ENCODE peak calls at places on chromosomes 3 and 15, in ten cellular contexts. G is body of pancreas, L is lower lobe of right lung, K is A673, R is IMR-90, D is ovary, V is GM23338, I is mammary epithelial cell, J is HCT116, M is astrocyte. W is an unnamed sample. For H3K4me1, the result is how much of the 10 kb centered on the place peaks cover.

GRCh38 chr15:73845507-73845906 is 27.9 kb upstream of the TBC1D21 start:
- DNase-seq in G (no peak), L (no peak), I (no peak), R (no peak), V (no peak), K (no peak), J (no peak), M (no peak), D (no peak), W (no peak)

GRCh38 chr15:51869074-51869425 is 39.6 kb downstream of the TMOD3 start:
- DNase-seq in I (peak), L (no peak), K (peak), R (peak), D (no peak), M (peak), G (no peak), J (peak), V (no peak), W (no peak)

GRCh38 chr3:136162322-136162721 is 33.8 kb downstream of the MSL2 start:
- DNase-seq in M (no peak), I (no peak), V (no peak), K (no peak), R (no peak), G (no peak), J (no peak), D (no peak), L (no peak), W (no peak)

GRCh38 chr15:49987896-49988295 is 131.1 kb downstream of the ATP8B4 start:
- DNase-seq in L (no peak), I (no peak), K (no peak), J (no peak), M (no peak), G (no peak), R (no peak), V (no peak), D (no peak), W (no peak)

GRCh38 chr3:32569540-32570425 is 875 bp downstream of the DYNC1LI1 start:
- DNase-seq in K (peak), I (peak), M (no peak), L (peak), J (no peak), R (peak), G (peak), D (peak), V (peak), W (peak)

GRCh38 chr3:46284981-46285683 is 42.9 kb downstream of the CCR3 start:
- DNase-seq in M (no peak), D (no peak), L (no peak), V (no peak), I (peak), J (no peak), K (no peak), R (no peak), G (no peak), W (no peak)

GRCh38 chr15:23564798-23565394 is 578 bp upstream of the MKRN3 start:
- DNase-seq in I (no peak), M (peak), G (no peak), J (no peak), R (no peak), V (no peak), L (no peak), K (no peak), D (no peak), W (no peak)

GRCh38 chr3:117355566-117355965 is 646.0 kb downstream of the TUSC7 start:
- DNase-seq in D (no peak), M (no peak), J (no peak), K (peak), G (peak), I (no peak), L (no peak), R (peak), V (peak), W (peak)

DNA sequence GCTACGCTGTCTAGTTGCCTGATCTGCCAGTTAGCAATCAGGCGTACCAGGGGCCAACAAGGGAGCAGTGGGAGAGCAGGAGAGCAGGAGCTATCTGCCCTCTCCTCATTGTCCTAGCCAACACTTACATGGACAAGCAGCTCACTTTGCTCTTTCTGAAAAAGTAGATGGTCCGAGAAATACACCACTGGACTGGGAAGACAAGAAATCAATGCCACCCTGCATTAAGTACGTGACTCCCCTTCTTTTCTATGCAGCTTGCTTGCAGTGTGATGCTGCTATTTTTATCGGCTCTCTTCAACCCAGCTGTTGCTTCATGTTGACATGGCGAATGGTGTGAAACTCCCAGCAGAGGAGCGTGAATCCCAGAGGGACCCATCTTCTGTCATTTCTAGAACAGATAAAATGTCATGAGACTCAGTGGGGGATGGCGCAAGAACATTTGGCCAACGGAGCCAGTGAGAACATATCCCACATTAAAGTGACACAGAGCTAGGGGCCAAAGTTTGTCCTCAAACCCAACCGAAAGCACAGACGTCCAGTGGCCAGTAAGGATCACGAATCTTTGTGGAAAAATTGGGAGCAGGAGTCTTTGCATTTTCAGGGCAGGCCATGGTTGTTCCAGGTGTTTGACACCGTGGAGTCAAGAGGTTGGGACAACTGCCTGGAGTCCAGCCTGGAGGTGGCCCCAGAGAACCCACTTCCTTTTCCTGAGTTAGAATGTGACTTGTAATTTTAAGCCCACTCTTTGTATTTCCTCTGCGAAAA is 53.7 kb upstream of the MEF2A start:
- DNase-seq in L (no peak), K (no peak), G (no peak), J (no peak), D (no peak), V (no peak), R (no peak), M (no peak), I (no peak), W (no peak)
- H3K4me3 ChIP-seq in L (no peak), K (no peak), G (no peak), J (no peak), D (no peak), V (no peak), R (no peak), M (no peak), I (no peak), W (no peak)

DNA sequence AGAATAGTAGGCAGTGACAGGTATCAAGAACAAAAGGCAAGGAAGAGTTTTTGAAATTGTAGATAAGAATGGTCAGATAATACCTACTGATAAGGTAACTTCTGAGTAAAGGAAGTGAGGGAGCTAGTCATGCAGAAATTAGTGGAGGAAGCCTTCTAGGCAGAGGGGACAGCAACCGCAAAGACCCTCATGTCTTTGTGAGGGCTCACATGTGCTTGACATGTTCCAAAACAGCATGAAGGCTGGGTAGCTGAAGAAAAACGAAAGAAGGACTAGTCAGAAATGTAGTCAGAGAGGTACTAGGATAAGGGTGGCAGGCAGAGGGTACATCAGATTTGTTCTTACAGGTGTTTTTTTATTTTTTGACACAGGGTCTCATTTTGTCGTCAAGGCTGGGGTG is 5.3 kb downstream of the SIN3A start:
- DNase-seq in V (no peak), J (no peak), D (no peak), R (no peak), M (no peak), G (no peak), L (no peak), I (no peak), K (no peak), W (no peak)
- H3K4me1 ChIP-seq in V (under half), J (under half), D (under half), R (under half), M (under half), G (under half), L (under half), I (under half), K (under half), W (under half)

DNA sequence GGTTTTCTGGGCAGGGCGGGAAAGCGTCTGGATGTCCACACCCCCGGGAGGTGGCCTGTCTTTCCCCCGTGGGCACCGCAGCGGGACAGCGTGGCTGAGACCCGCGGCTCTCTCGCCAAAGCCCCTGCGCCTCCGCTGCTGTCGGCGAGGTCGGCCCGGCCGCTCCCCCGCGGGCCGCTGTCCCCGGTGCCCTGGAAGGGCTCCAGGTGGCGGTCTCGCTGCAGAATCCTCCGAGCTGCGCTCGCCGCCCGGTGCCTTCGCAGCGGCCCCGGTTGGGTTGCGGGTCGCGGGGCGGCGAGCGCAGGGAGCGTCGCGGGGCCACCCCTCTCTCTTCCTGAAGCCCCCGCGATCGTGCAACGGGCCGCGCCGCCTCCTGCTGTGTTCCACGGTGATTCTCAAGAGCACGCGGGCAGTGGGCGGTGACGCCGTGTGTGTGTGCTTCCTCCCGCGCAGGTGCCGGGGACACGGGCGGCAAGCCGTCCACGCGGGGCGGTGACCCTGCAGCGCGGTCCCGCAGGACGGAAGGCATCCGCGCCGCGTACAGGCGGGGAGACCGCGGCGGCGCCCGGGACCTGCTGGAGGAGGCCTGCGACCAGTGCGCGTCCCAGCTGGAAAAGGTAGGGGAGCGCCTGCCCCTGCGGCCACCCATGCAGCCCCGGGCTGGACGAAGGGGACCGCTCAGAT is 54.3 kb downstream of the LRRK1 start:
- DNase-seq in D (no peak), M (no peak), G (peak), K (no peak), R (no peak), L (no peak), J (no peak), I (no peak), V (peak), W (no peak)
- H3K4me3 ChIP-seq in D (peak), M (peak), G (no peak), K (no peak), R (peak), L (peak), J (no peak), I (no peak), V (peak), W (peak)

DNA sequence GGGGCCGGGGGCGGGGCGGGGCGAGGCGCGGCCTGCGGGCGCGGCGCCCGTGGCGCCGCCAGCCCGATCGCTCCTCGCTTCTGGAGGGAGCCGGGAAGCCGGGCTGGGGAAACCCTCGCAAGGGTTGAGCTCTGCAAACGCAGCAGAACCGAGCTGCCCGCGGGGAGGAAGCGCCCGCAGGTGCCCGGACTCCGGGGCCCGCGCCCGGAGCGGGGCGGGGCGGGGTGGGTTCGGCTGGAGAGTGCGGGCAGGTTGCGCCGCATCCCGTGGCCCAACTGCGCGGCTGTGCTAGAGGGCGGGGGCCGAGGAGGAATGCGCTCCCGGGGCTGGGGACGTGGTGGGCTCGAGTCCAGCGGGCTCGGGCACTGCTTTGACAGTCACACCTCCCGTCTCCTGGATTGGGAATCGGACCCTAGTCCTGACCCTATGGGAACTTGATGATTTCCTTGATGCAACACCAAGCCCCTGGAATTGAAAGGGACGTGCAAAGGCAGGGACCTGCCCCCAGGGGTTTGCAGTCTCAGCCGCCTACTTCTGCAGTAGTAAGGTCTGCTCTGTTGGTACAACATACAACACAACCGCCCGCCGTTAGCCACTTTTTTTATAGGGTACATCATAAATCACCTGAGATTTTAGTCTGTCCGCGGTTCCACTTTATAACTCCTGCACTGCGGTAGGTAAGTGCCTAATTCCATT is 34.3 kb downstream of the ZBTB38 start:
- DNase-seq in L (peak), V (peak), M (peak), K (peak), R (peak), D (peak), I (no peak), J (no peak), G (peak), W (peak)
- H3K4me1 ChIP-seq in L (half or more), V (under half), M (under half), K (under half), R (under half), D (under half), I (half or more), J (under half), G (half or more), W (under half)

GRCh38 chr3:12288466-12289129 is at the start of gene PPARG:
- DNase-seq in L (peak), M (no peak), I (no peak), G (peak), V (peak), D (peak), K (no peak), R (no peak), J (peak), W (peak)
- H3K4me3 ChIP-seq in L (peak), M (peak), I (peak), G (peak), V (peak), D (peak), K (peak), R (peak), J (peak), W (peak)